ENCODE peak calls at places on chromosomes 12 and 14, in nine cellular contexts. One of them, this sample, is unnamed.

GRCh38 chr12:22110176-22110575 is 64.2 kb downstream of the CMAS start:
- DNase-seq in CD8-positive, alpha-beta memory T cell: no peak
- DNase-seq in activated CD8-positive, alpha-beta memory T cell treated with anti-CD3 and anti-CD28 coated beads, Interleukin-2, amount 50 U/mL, for 4 hours: no peak
- DNase-seq in activated naive CD8-positive, alpha-beta T cell treated with anti-CD3 and anti-CD28 coated beads, Interleukin-2, amount 10 ng/mL, durations not matched to agents 7 days and 5 days: no peak
- DNase-seq in activated CD4-positive, alpha-beta T cell treated with anti-CD3 and anti-CD28 coated beads, Interleukin-2, amount 10 ng/mL, durations not matched to agents 7 days and 5 days: no peak
- DNase-seq in cardiac muscle cell: no peak
- DNase-seq in EL: no peak
- DNase-seq in progenitor cell of endocrine pancreas: no peak
- DNase-seq in brain microvascular endothelial cell: no peak
- DNase-seq in this sample: no peak

GRCh38 chr14:92633274-92633616 is 115.2 kb downstream of the LGMN start:
- DNase-seq in progenitor cell of endocrine pancreas: no peak
- DNase-seq in activated CD4-positive, alpha-beta T cell treated with anti-CD3 and anti-CD28 coated beads, Interleukin-2, amount 10 ng/mL, durations not matched to agents 7 days and 5 days: no peak
- DNase-seq in activated naive CD8-positive, alpha-beta T cell treated with anti-CD3 and anti-CD28 coated beads, Interleukin-2, amount 10 ng/mL, durations not matched to agents 7 days and 5 days: no peak
- DNase-seq in CD8-positive, alpha-beta memory T cell: no peak
- DNase-seq in activated CD8-positive, alpha-beta memory T cell treated with anti-CD3 and anti-CD28 coated beads, Interleukin-2, amount 50 U/mL, for 4 hours: no peak
- DNase-seq in cardiac muscle cell: no peak
- DNase-seq in EL: no peak
- DNase-seq in brain microvascular endothelial cell: no peak
- DNase-seq in this sample: no peak

GRCh38 chr12:47990351-47991105 is 13.7 kb downstream of the COL2A1 start:
- DNase-seq in cardiac muscle cell: no peak
- DNase-seq in brain microvascular endothelial cell: no peak
- DNase-seq in activated CD4-positive, alpha-beta T cell treated with anti-CD3 and anti-CD28 coated beads, Interleukin-2, amount 10 ng/mL, durations not matched to agents 7 days and 5 days: peak
- DNase-seq in progenitor cell of endocrine pancreas: no peak
- DNase-seq in EL: no peak
- DNase-seq in activated CD8-positive, alpha-beta memory T cell treated with anti-CD3 and anti-CD28 coated beads, Interleukin-2, amount 50 U/mL, for 4 hours: peak
- DNase-seq in activated naive CD8-positive, alpha-beta T cell treated with anti-CD3 and anti-CD28 coated beads, Interleukin-2, amount 10 ng/mL, durations not matched to agents 7 days and 5 days: peak
- DNase-seq in CD8-positive, alpha-beta memory T cell: peak
- DNase-seq in this sample: no peak

GRCh38 chr14:100524933-100525243 is 62.3 kb downstream of the BEGAIN start:
- DNase-seq in activated naive CD8-positive, alpha-beta T cell treated with anti-CD3 and anti-CD28 coated beads, Interleukin-2, amount 10 ng/mL, durations not matched to agents 7 days and 5 days: no peak
- DNase-seq in activated CD8-positive, alpha-beta memory T cell treated with anti-CD3 and anti-CD28 coated beads, Interleukin-2, amount 50 U/mL, for 4 hours: no peak
- DNase-seq in progenitor cell of endocrine pancreas: peak
- DNase-seq in activated CD4-positive, alpha-beta T cell treated with anti-CD3 and anti-CD28 coated beads, Interleukin-2, amount 10 ng/mL, durations not matched to agents 7 days and 5 days: peak
- DNase-seq in brain microvascular endothelial cell: peak
- DNase-seq in CD8-positive, alpha-beta memory T cell: no peak
- DNase-seq in EL: no peak
- DNase-seq in cardiac muscle cell: peak
- DNase-seq in this sample: no peak

GRCh38 chr14:106083082-106083481 is 556.7 kb downstream of the TMEM121 start:
- DNase-seq in EL: no peak
- DNase-seq in cardiac muscle cell: no peak
- DNase-seq in CD8-positive, alpha-beta memory T cell: no peak
- DNase-seq in brain microvascular endothelial cell: no peak
- DNase-seq in activated CD4-positive, alpha-beta T cell treated with anti-CD3 and anti-CD28 coated beads, Interleukin-2, amount 10 ng/mL, durations not matched to agents 7 days and 5 days: no peak
- DNase-seq in progenitor cell of endocrine pancreas: no peak
- DNase-seq in activated naive CD8-positive, alpha-beta T cell treated with anti-CD3 and anti-CD28 coated beads, Interleukin-2, amount 10 ng/mL, durations not matched to agents 7 days and 5 days: no peak
- DNase-seq in activated CD8-positive, alpha-beta memory T cell treated with anti-CD3 and anti-CD28 coated beads, Interleukin-2, amount 50 U/mL, for 4 hours: no peak
- DNase-seq in this sample: no peak

GRCh38 chr14:52926994-52927393 is 23.9 kb downstream of the FERMT2 start:
- DNase-seq in activated CD8-positive, alpha-beta memory T cell treated with anti-CD3 and anti-CD28 coated beads, Interleukin-2, amount 50 U/mL, for 4 hours: no peak
- DNase-seq in activated naive CD8-positive, alpha-beta T cell treated with anti-CD3 and anti-CD28 coated beads, Interleukin-2, amount 10 ng/mL, durations not matched to agents 7 days and 5 days: no peak
- DNase-seq in progenitor cell of endocrine pancreas: no peak
- DNase-seq in activated CD4-positive, alpha-beta T cell treated with anti-CD3 and anti-CD28 coated beads, Interleukin-2, amount 10 ng/mL, durations not matched to agents 7 days and 5 days: no peak
- DNase-seq in cardiac muscle cell: no peak
- DNase-seq in CD8-positive, alpha-beta memory T cell: no peak
- DNase-seq in EL: peak
- DNase-seq in brain microvascular endothelial cell: no peak
- DNase-seq in this sample: no peak

GRCh38 chr14:38016497-38016896 is 191.2 kb upstream of the SSTR1 start:
- DNase-seq in progenitor cell of endocrine pancreas: no peak
- DNase-seq in brain microvascular endothelial cell: no peak
- DNase-seq in CD8-positive, alpha-beta memory T cell: no peak
- DNase-seq in activated naive CD8-positive, alpha-beta T cell treated with anti-CD3 and anti-CD28 coated beads, Interleukin-2, amount 10 ng/mL, durations not matched to agents 7 days and 5 days: no peak
- DNase-seq in activated CD8-positive, alpha-beta memory T cell treated with anti-CD3 and anti-CD28 coated beads, Interleukin-2, amount 50 U/mL, for 4 hours: no peak
- DNase-seq in activated CD4-positive, alpha-beta T cell treated with anti-CD3 and anti-CD28 coated beads, Interleukin-2, amount 10 ng/mL, durations not matched to agents 7 days and 5 days: no peak
- DNase-seq in EL: no peak
- DNase-seq in cardiac muscle cell: no peak
- DNase-seq in this sample: no peak

GRCh38 chr12:109069307-109070231 is 17.2 kb downstream of the USP30 start:
- DNase-seq in activated naive CD8-positive, alpha-beta T cell treated with anti-CD3 and anti-CD28 coated beads, Interleukin-2, amount 10 ng/mL, durations not matched to agents 7 days and 5 days: no peak
- DNase-seq in cardiac muscle cell: peak
- DNase-seq in activated CD8-positive, alpha-beta memory T cell treated with anti-CD3 and anti-CD28 coated beads, Interleukin-2, amount 50 U/mL, for 4 hours: no peak
- DNase-seq in progenitor cell of endocrine pancreas: no peak
- DNase-seq in CD8-positive, alpha-beta memory T cell: no peak
- DNase-seq in EL: no peak
- DNase-seq in brain microvascular endothelial cell: no peak
- DNase-seq in activated CD4-positive, alpha-beta T cell treated with anti-CD3 and anti-CD28 coated beads, Interleukin-2, amount 10 ng/mL, durations not matched to agents 7 days and 5 days: no peak
- DNase-seq in this sample: no peak

GRCh38 chr14:94355191-94355794 is 32.2 kb upstream of the SERPINA6 start:
- DNase-seq in progenitor cell of endocrine pancreas: no peak
- DNase-seq in cardiac muscle cell: peak
- DNase-seq in activated naive CD8-positive, alpha-beta T cell treated with anti-CD3 and anti-CD28 coated beads, Interleukin-2, amount 10 ng/mL, durations not matched to agents 7 days and 5 days: no peak
- DNase-seq in CD8-positive, alpha-beta memory T cell: no peak
- DNase-seq in activated CD4-positive, alpha-beta T cell treated with anti-CD3 and anti-CD28 coated beads, Interleukin-2, amount 10 ng/mL, durations not matched to agents 7 days and 5 days: peak
- DNase-seq in EL: peak
- DNase-seq in brain microvascular endothelial cell: peak
- DNase-seq in activated CD8-positive, alpha-beta memory T cell treated with anti-CD3 and anti-CD28 coated beads, Interleukin-2, amount 50 U/mL, for 4 hours: no peak
- DNase-seq in this sample: no peak

GRCh38 chr12:49720214-49720613 is 13.0 kb upstream of the FMNL3 start:
- DNase-seq in EL: no peak
- DNase-seq in cardiac muscle cell: no peak
- DNase-seq in activated CD8-positive, alpha-beta memory T cell treated with anti-CD3 and anti-CD28 coated beads, Interleukin-2, amount 50 U/mL, for 4 hours: no peak
- DNase-seq in CD8-positive, alpha-beta memory T cell: no peak
- DNase-seq in activated naive CD8-positive, alpha-beta T cell treated with anti-CD3 and anti-CD28 coated beads, Interleukin-2, amount 10 ng/mL, durations not matched to agents 7 days and 5 days: no peak
- DNase-seq in brain microvascular endothelial cell: no peak
- DNase-seq in progenitor cell of endocrine pancreas: no peak
- DNase-seq in activated CD4-positive, alpha-beta T cell treated with anti-CD3 and anti-CD28 coated beads, Interleukin-2, amount 10 ng/mL, durations not matched to agents 7 days and 5 days: no peak
- DNase-seq in this sample: no peak

GRCh38 chr12:12645485-12645884 is 33.8 kb downstream of the CREBL2 start:
- DNase-seq in cardiac muscle cell: peak
- DNase-seq in EL: peak
- DNase-seq in CD8-positive, alpha-beta memory T cell: peak
- DNase-seq in activated CD8-positive, alpha-beta memory T cell treated with anti-CD3 and anti-CD28 coated beads, Interleukin-2, amount 50 U/mL, for 4 hours: peak
- DNase-seq in activated CD4-positive, alpha-beta T cell treated with anti-CD3 and anti-CD28 coated beads, Interleukin-2, amount 10 ng/mL, durations not matched to agents 7 days and 5 days: peak
- DNase-seq in brain microvascular endothelial cell: peak
- DNase-seq in activated naive CD8-positive, alpha-beta T cell treated with anti-CD3 and anti-CD28 coated beads, Interleukin-2, amount 10 ng/mL, durations not matched to agents 7 days and 5 days: no peak
- DNase-seq in progenitor cell of endocrine pancreas: no peak
- DNase-seq in this sample: peak

GRCh38 chr12:62813031-62813829 is 121.7 kb downstream of the PPM1H start:
- DNase-seq in activated CD8-positive, alpha-beta memory T cell treated with anti-CD3 and anti-CD28 coated beads, Interleukin-2, amount 50 U/mL, for 4 hours: peak
- DNase-seq in brain microvascular endothelial cell: peak
- DNase-seq in activated CD4-positive, alpha-beta T cell treated with anti-CD3 and anti-CD28 coated beads, Interleukin-2, amount 10 ng/mL, durations not matched to agents 7 days and 5 days: peak
- DNase-seq in cardiac muscle cell: peak
- DNase-seq in activated naive CD8-positive, alpha-beta T cell treated with anti-CD3 and anti-CD28 coated beads, Interleukin-2, amount 10 ng/mL, durations not matched to agents 7 days and 5 days: peak
- DNase-seq in EL: peak
- DNase-seq in progenitor cell of endocrine pancreas: no peak
- DNase-seq in CD8-positive, alpha-beta memory T cell: no peak
- DNase-seq in this sample: no peak

GRCh38 chr14:57747036-57747435 is 118.9 kb downstream of the SLC35F4 start:
- DNase-seq in progenitor cell of endocrine pancreas: no peak
- DNase-seq in activated naive CD8-positive, alpha-beta T cell treated with anti-CD3 and anti-CD28 coated beads, Interleukin-2, amount 10 ng/mL, durations not matched to agents 7 days and 5 days: no peak
- DNase-seq in activated CD8-positive, alpha-beta memory T cell treated with anti-CD3 and anti-CD28 coated beads, Interleukin-2, amount 50 U/mL, for 4 hours: no peak
- DNase-seq in CD8-positive, alpha-beta memory T cell: no peak
- DNase-seq in EL: no peak
- DNase-seq in brain microvascular endothelial cell: no peak
- DNase-seq in cardiac muscle cell: no peak
- DNase-seq in activated CD4-positive, alpha-beta T cell treated with anti-CD3 and anti-CD28 coated beads, Interleukin-2, amount 10 ng/mL, durations not matched to agents 7 days and 5 days: no peak
- DNase-seq in this sample: no peak

GRCh38 chr14:99728231-99728920 is 44.3 kb downstream of the CYP46A1 start:
- DNase-seq in activated naive CD8-positive, alpha-beta T cell treated with anti-CD3 and anti-CD28 coated beads, Interleukin-2, amount 10 ng/mL, durations not matched to agents 7 days and 5 days: peak
- DNase-seq in CD8-positive, alpha-beta memory T cell: peak
- DNase-seq in cardiac muscle cell: no peak
- DNase-seq in activated CD4-positive, alpha-beta T cell treated with anti-CD3 and anti-CD28 coated beads, Interleukin-2, amount 10 ng/mL, durations not matched to agents 7 days and 5 days: no peak
- DNase-seq in progenitor cell of endocrine pancreas: no peak
- DNase-seq in EL: no peak
- DNase-seq in activated CD8-positive, alpha-beta memory T cell treated with anti-CD3 and anti-CD28 coated beads, Interleukin-2, amount 50 U/mL, for 4 hours: peak
- DNase-seq in brain microvascular endothelial cell: no peak
- DNase-seq in this sample: no peak

GRCh38 chr12:13242926-13243325 is 46.4 kb downstream of the EMP1 start:
- DNase-seq in activated naive CD8-positive, alpha-beta T cell treated with anti-CD3 and anti-CD28 coated beads, Interleukin-2, amount 10 ng/mL, durations not matched to agents 7 days and 5 days: no peak
- DNase-seq in EL: no peak
- DNase-seq in cardiac muscle cell: no peak
- DNase-seq in activated CD8-positive, alpha-beta memory T cell treated with anti-CD3 and anti-CD28 coated beads, Interleukin-2, amount 50 U/mL, for 4 hours: no peak
- DNase-seq in progenitor cell of endocrine pancreas: no peak
- DNase-seq in CD8-positive, alpha-beta memory T cell: no peak
- DNase-seq in activated CD4-positive, alpha-beta T cell treated with anti-CD3 and anti-CD28 coated beads, Interleukin-2, amount 10 ng/mL, durations not matched to agents 7 days and 5 days: no peak
- DNase-seq in brain microvascular endothelial cell: no peak
- DNase-seq in this sample: no peak

GRCh38 chr12:461425-461824 is 1.7 kb downstream of the B4GALNT3 start:
- DNase-seq in activated CD8-positive, alpha-beta memory T cell treated with anti-CD3 and anti-CD28 coated beads, Interleukin-2, amount 50 U/mL, for 4 hours: no peak
- DNase-seq in progenitor cell of endocrine pancreas: no peak
- DNase-seq in activated CD4-positive, alpha-beta T cell treated with anti-CD3 and anti-CD28 coated beads, Interleukin-2, amount 10 ng/mL, durations not matched to agents 7 days and 5 days: no peak
- DNase-seq in EL: no peak
- DNase-seq in brain microvascular endothelial cell: no peak
- DNase-seq in cardiac muscle cell: no peak
- DNase-seq in activated naive CD8-positive, alpha-beta T cell treated with anti-CD3 and anti-CD28 coated beads, Interleukin-2, amount 10 ng/mL, durations not matched to agents 7 days and 5 days: no peak
- DNase-seq in CD8-positive, alpha-beta memory T cell: no peak
- DNase-seq in this sample: no peak

GRCh38 chr14:62168564-62169155 is 406.4 kb downstream of the SNAPC1 start:
- DNase-seq in activated CD8-positive, alpha-beta memory T cell treated with anti-CD3 and anti-CD28 coated beads, Interleukin-2, amount 50 U/mL, for 4 hours: no peak
- DNase-seq in brain microvascular endothelial cell: no peak
- DNase-seq in activated CD4-positive, alpha-beta T cell treated with anti-CD3 and anti-CD28 coated beads, Interleukin-2, amount 10 ng/mL, durations not matched to agents 7 days and 5 days: no peak
- DNase-seq in progenitor cell of endocrine pancreas: no peak
- DNase-seq in activated naive CD8-positive, alpha-beta T cell treated with anti-CD3 and anti-CD28 coated beads, Interleukin-2, amount 10 ng/mL, durations not matched to agents 7 days and 5 days: no peak
- DNase-seq in EL: no peak
- DNase-seq in cardiac muscle cell: no peak
- DNase-seq in CD8-positive, alpha-beta memory T cell: no peak
- DNase-seq in this sample: no peak

GRCh38 chr12:13163868-13164267 is 32.7 kb upstream of the EMP1 start:
- DNase-seq in progenitor cell of endocrine pancreas: no peak
- DNase-seq in cardiac muscle cell: no peak
- DNase-seq in EL: no peak
- DNase-seq in CD8-positive, alpha-beta memory T cell: no peak
- DNase-seq in brain microvascular endothelial cell: no peak
- DNase-seq in activated naive CD8-positive, alpha-beta T cell treated with anti-CD3 and anti-CD28 coated beads, Interleukin-2, amount 10 ng/mL, durations not matched to agents 7 days and 5 days: no peak
- DNase-seq in activated CD4-positive, alpha-beta T cell treated with anti-CD3 and anti-CD28 coated beads, Interleukin-2, amount 10 ng/mL, durations not matched to agents 7 days and 5 days: no peak
- DNase-seq in activated CD8-positive, alpha-beta memory T cell treated with anti-CD3 and anti-CD28 coated beads, Interleukin-2, amount 50 U/mL, for 4 hours: no peak
- DNase-seq in this sample: no peak

This sample was measured in T-helper 1 cell.